ENCODE peak calls at places on chromosome X, in eight cellular contexts. S is NCI-H1092 treated with DMSO at 0.1 percent for 48 hours; Q is AG04449; Z is T1000; X is pancreas; D is stimulated activated CD8-positive, alpha-beta memory T cell treated with anti-CD3 and anti-CD28 coated beads, Interleukin-7, amount 100 ng/mL, for 4 hours; Y is stimulated activated CD4-positive, alpha-beta T cell treated with anti-CD3 and anti-CD28 coated beads, Interleukin-1b, Interleukin-23, amount 100 ng/mL, for 4 hours; U is activated naive CD4-positive, alpha-beta T cell treated with anti-CD3 and anti-CD28 coated beads, Interleukin-2, amount 50 U/mL, for 16 hours. I is an unnamed sample.

GRCh38 chrX:119406739-119407138 is 7.6 kb downstream of the SLC25A43 start:
- DNase-seq in D (no peak), U (no peak), S (no peak), Y (no peak), Z (no peak), Q (no peak), X (no peak), I (no peak)

GRCh38 chrX:28851871-28852270 is 264.6 kb downstream of the IL1RAPL1 start:
- DNase-seq in Z (no peak), U (no peak), Q (no peak), S (no peak), D (no peak), Y (no peak), X (no peak), I (no peak)

GRCh38 chrX:56746996-56747395 is 18.0 kb downstream of the NBDY start:
- DNase-seq in Z (no peak), X (no peak), Y (no peak), D (no peak), Q (no peak), S (no peak), U (no peak), I (no peak)

GRCh38 chrX:3532571-3532970 is 180.9 kb downstream of the PRKX start:
- DNase-seq in Q (no peak), Y (no peak), U (no peak), X (no peak), S (no peak), D (no peak), Z (no peak), I (no peak)

GRCh38 chrX:49040376-49040955 is 2.7 kb downstream of the TFE3 start:
- DNase-seq in D (no peak), S (no peak), X (no peak), Q (no peak), U (no peak), Y (no peak), Z (no peak), I (no peak)

GRCh38 chrX:74248889-74249288 is 55.1 kb upstream of the ZCCHC13 start:
- DNase-seq in U (no peak), Q (no peak), D (no peak), X (no peak), Y (no peak), Z (no peak), S (no peak), I (no peak)

GRCh38 chrX:13863326-13863725 is 46.4 kb upstream of the GPM6B start:
- DNase-seq in Z (no peak), S (no peak), D (no peak), X (no peak), U (no peak), Y (no peak), Q (no peak), I (peak)

GRCh38 chrX:96372313-96373046 is 312.2 kb upstream of the DIAPH2 start:
- DNase-seq in D (no peak), X (no peak), Z (no peak), Q (peak), Y (no peak), S (no peak), U (no peak), I (peak)

GRCh38 chrX:84339507-84340364 is 151.7 kb upstream of the RPS6KA6 start:
- DNase-seq in Y (no peak), U (no peak), D (no peak), Z (no peak), X (no peak), Q (no peak), S (peak), I (no peak)

GRCh38 chrX:47206316-47206715 is 12.2 kb upstream of the CDK16 start:
- DNase-seq in U (no peak), X (no peak), S (no peak), Z (no peak), Q (no peak), D (no peak), Y (no peak), I (no peak)

GRCh38 chrX:19541196-19541595 is 25.9 kb upstream of the MAP3K15 start:
- DNase-seq in D (no peak), Q (no peak), U (no peak), S (no peak), X (no peak), Y (no peak), Z (no peak), I (no peak)

GRCh38 chrX:38862100-38862499 is 60.8 kb downstream of the MID1IP1 start:
- DNase-seq in Y (no peak), D (no peak), X (no peak), Q (no peak), S (no peak), U (no peak), Z (no peak), I (no peak)

I was measured in thyroid gland.